ENCODE peak calls at places on chromosomes 5 and 9, in eight cellular contexts. U, K, G, S, B, W, Y and Q are unnamed samples.

GRCh38 chr5:83577036-83577636 is 105.6 kb downstream of the VCAN start:
- DNase-seq in U (no peak), W (no peak), S (no peak), B (no peak), G (no peak), K (no peak), Y (peak), Q (no peak)

GRCh38 chr9:16824545-16825041 is 45.9 kb downstream of the BNC2 start:
- DNase-seq in B (no peak), G (no peak), S (no peak), K (no peak), W (no peak), U (no peak), Y (no peak), Q (peak)

GRCh38 chr5:140090251-140090650 is 23.7 kb upstream of the PURA start:
- DNase-seq in S (no peak), U (no peak), W (no peak), G (no peak), B (no peak), Y (no peak), K (no peak), Q (no peak)

GRCh38 chr5:104084896-104085295 is 522.3 kb upstream of the NUDT12 start:
- DNase-seq in G (no peak), U (no peak), K (no peak), B (no peak), W (no peak), Y (no peak), S (no peak), Q (peak)

GRCh38 chr9:97747201-97747965 is 50.2 kb upstream of the XPA start:
- DNase-seq in S (no peak), U (no peak), W (no peak), B (no peak), G (no peak), K (no peak), Y (no peak), Q (no peak)

GRCh38 chr9:129011761-129012281 is 16.3 kb downstream of the SH3GLB2 start:
- DNase-seq in K (no peak), S (peak), G (no peak), U (no peak), Y (no peak), W (no peak), B (no peak), Q (no peak)

GRCh38 chr9:34185778-34186551 is 7.1 kb downstream of the UBAP1 start:
- DNase-seq in S (no peak), K (no peak), B (peak), G (no peak), Y (peak), U (peak), W (no peak), Q (no peak)

GRCh38 chr9:109918359-109919163 is 138.6 kb downstream of the PALM2AKAP2 start:
- DNase-seq in U (no peak), K (peak), B (peak), W (no peak), G (no peak), S (no peak), Y (no peak), Q (peak)

GRCh38 chr5:83583859-83584258 is 112.3 kb downstream of the VCAN start:
- DNase-seq in S (no peak), W (no peak), U (peak), Y (no peak), G (no peak), K (no peak), B (no peak), Q (no peak)

GRCh38 chr9:110769667-110770066 is 101.1 kb downstream of the MUSK start:
- DNase-seq in B (no peak), K (no peak), S (no peak), Y (no peak), W (no peak), G (no peak), U (peak), Q (no peak)

GRCh38 chr9:34382054-34382453 is 5.4 kb upstream of the MYORG start:
- DNase-seq in Y (no peak), S (no peak), B (no peak), W (no peak), G (peak), K (no peak), U (no peak), Q (no peak)

GRCh38 chr9:97518909-97519307 is 17.4 kb downstream of the TMOD1 start:
- DNase-seq in G (no peak), S (no peak), K (no peak), Y (peak), B (no peak), U (peak), W (no peak), Q (no peak)

GRCh38 chr5:180639743-180640300 is 9.6 kb downstream of the FLT4 start:
- DNase-seq in B (no peak), K (no peak), Y (no peak), U (no peak), S (peak), W (no peak), G (peak), Q (no peak)

GRCh38 chr9:85009251-85009650 is 339.7 kb downstream of the NTRK2 start:
- DNase-seq in K (no peak), U (no peak), Y (no peak), G (no peak), B (no peak), W (no peak), S (no peak), Q (no peak)

GRCh38 chr9:73219985-73220626 is 68.4 kb downstream of the ANXA1 start:
- DNase-seq in S (no peak), G (no peak), U (peak), W (no peak), K (no peak), Y (no peak), B (no peak), Q (no peak)

GRCh38 chr5:134149571-134150303 is 27.0 kb downstream of the SKP1 start:
- DNase-seq in S (no peak), K (no peak), W (no peak), Y (peak), G (no peak), B (no peak), U (no peak), Q (no peak)

GRCh38 chr5:3352711-3353110 is 242.9 kb upstream of the IRX1 start:
- DNase-seq in W (no peak), K (no peak), S (no peak), G (peak), Y (peak), U (no peak), B (no peak), Q (no peak)

GRCh38 chr5:18113724-18114123 is 479.5 kb downstream of the TAF11L14 start:
- DNase-seq in Y (no peak), K (no peak), G (no peak), B (no peak), U (peak), W (no peak), S (peak), Q (peak)

GRCh38 chr5:82719368-82719767 is 357.8 kb downstream of the TMEM167A start:
- DNase-seq in W (no peak), S (no peak), U (no peak), G (no peak), K (no peak), B (no peak), Y (no peak), Q (no peak)

GRCh38 chr9:130912932-130913598 is 16.5 kb upstream of the QRFP start:
- DNase-seq in U (peak), G (no peak), S (peak), K (no peak), Y (no peak), W (peak), B (no peak), Q (no peak)

GRCh38 chr5:158621381-158621780 is 478.3 kb downstream of the EBF1 start:
- DNase-seq in G (no peak), U (no peak), Y (no peak), W (no peak), K (no peak), B (no peak), S (no peak), Q (no peak)

GRCh38 chr5:14669975-14670374 is 5.5 kb downstream of the OTULIN start:
- DNase-seq in S (no peak), K (no peak), W (no peak), U (no peak), B (no peak), G (no peak), Y (no peak), Q (no peak)

GRCh38 chr9:2599896-2600295 is 21.7 kb upstream of the VLDLR start:
- DNase-seq in K (no peak), G (no peak), S (no peak), U (no peak), W (no peak), B (no peak), Y (no peak), Q (no peak)

GRCh38 chr5:123367739-123368138 is 55.5 kb downstream of the CEP120 start:
- DNase-seq in W (no peak), K (no peak), Y (no peak), B (peak), S (no peak), U (no peak), G (no peak), Q (peak)

GRCh38 chr9:105503873-105504272 is 54.1 kb upstream of the FKTN start:
- DNase-seq in B (no peak), S (no peak), K (no peak), G (no peak), W (no peak), Y (no peak), U (no peak), Q (no peak)